ENCODE peak calls at places on chromosomes 11 and 22, in four cellular contexts. X, K, P and E are unnamed samples.

GRCh38 chr11:31610544-31610943 is 101.0 kb downstream of the ELP4 start:
- DNase-seq in X (no peak), K (no peak), P (no peak), E (no peak)

GRCh38 chr11:43866520-43866919 is 14.1 kb upstream of the ALKBH3 start:
- DNase-seq in X (no peak), K (no peak), P (no peak), E (no peak)

GRCh38 chr11:72776844-72777754 is 16.7 kb downstream of the STARD10 start:
- DNase-seq in X (no peak), K (no peak), P (no peak), E (no peak)

GRCh38 chr22:36765131-36765942 is 10.6 kb downstream of the IFT27 start:
- DNase-seq in X (no peak), K (no peak), P (no peak), E (no peak)

GRCh38 chr11:126307706-126308105 is 3.8 kb downstream of the DCPS start:
- DNase-seq in X (no peak), K (peak), P (no peak), E (no peak)

GRCh38 chr11:5923789-5924188 is 18.3 kb upstream of the OR56A3 start:
- DNase-seq in X (no peak), K (no peak), P (no peak), E (no peak)

GRCh38 chr11:326842-327580 is 6.4 kb upstream of the IFITM3 start:
- DNase-seq in X (no peak), K (no peak), P (peak), E (peak)

GRCh38 chr11:34632105-34632780 is 11.3 kb downstream of the EHF start:
- DNase-seq in X (no peak), K (peak), P (no peak), E (no peak)

GRCh38 chr11:13329670-13330401 is 52.2 kb downstream of the BMAL1 start:
- DNase-seq in X (no peak), K (no peak), P (no peak), E (no peak)

GRCh38 chr11:11931461-11932055 is 76.9 kb downstream of the DKK3 start:
- DNase-seq in X (peak), K (peak), P (peak), E (no peak)

GRCh38 chr11:71355266-71355665 is 92.9 kb downstream of the DHCR7 start:
- DNase-seq in X (no peak), K (no peak), P (no peak), E (no peak)

GRCh38 chr22:35629406-35630234 is 12.5 kb upstream of the MB start:
- DNase-seq in X (peak), K (peak), P (peak), E (peak)

GRCh38 chr11:100512475-100512874 is 174.6 kb upstream of the ARHGAP42 start:
- DNase-seq in X (no peak), K (no peak), P (no peak), E (no peak)

GRCh38 chr11:65572356-65573043 is at the start of gene FAM89B:
- DNase-seq in X (no peak), K (peak), P (peak), E (peak)

GRCh38 chr11:23127706-23128105 is 267.4 kb upstream of the CCDC179 start:
- DNase-seq in X (no peak), K (no peak), P (no peak), E (no peak)

GRCh38 chr11:110805764-110806163 is 93.5 kb upstream of the ARHGAP20 start:
- DNase-seq in X (no peak), K (no peak), P (no peak), E (no peak)

GRCh38 chr11:63937713-63938480 is 905 bp upstream of the NAA40 start:
- DNase-seq in X (no peak), K (peak), P (no peak), E (no peak)

GRCh38 chr11:77851513-77851912 is 30.6 kb downstream of the AAMDC start:
- DNase-seq in X (no peak), K (no peak), P (no peak), E (no peak)

GRCh38 chr11:76783294-76783900 is at the start of gene TSKU:
- DNase-seq in X (no peak), K (no peak), P (no peak), E (no peak)

GRCh38 chr22:29816128-29816527 is 21.9 kb downstream of the ASCC2 start:
- DNase-seq in X (no peak), K (no peak), P (no peak), E (peak)

GRCh38 chr11:72226701-72227100 is 2.1 kb downstream of the INPPL1 start:
- DNase-seq in X (no peak), K (no peak), P (no peak), E (no peak)

GRCh38 chr22:25564979-25565677 is 653 bp downstream of the GRK3 start:
- DNase-seq in X (no peak), K (peak), P (no peak), E (no peak)

GRCh38 chr11:77117485-77117884 is 10.6 kb upstream of the MYO7A start:
- DNase-seq in X (no peak), K (no peak), P (no peak), E (no peak)

GRCh38 chr22:44805663-44806062 is 53.3 kb downstream of the ARHGAP8 start:
- DNase-seq in X (no peak), K (no peak), P (no peak), E (no peak)

GRCh38 chr22:24443668-24444067 is 16.3 kb downstream of the ADORA2A start:
- DNase-seq in X (no peak), K (no peak), P (no peak), E (no peak)

GRCh38 chr11:103988595-103988969 is 47.9 kb upstream of the DDI1 start:
- DNase-seq in X (no peak), K (no peak), P (no peak), E (no peak)

GRCh38 chr11:93500759-93501158 is 42.4 kb downstream of the SMCO4 start:
- DNase-seq in X (no peak), K (no peak), P (no peak), E (no peak)

GRCh38 chr11:104256525-104256924 is 92.6 kb upstream of the PDGFD start:
- DNase-seq in X (no peak), K (no peak), P (no peak), E (no peak)

GRCh38 chr11:11056316-11056715 is 198.5 kb upstream of the ZBED5 start:
- DNase-seq in X (no peak), K (no peak), P (no peak), E (no peak)

GRCh38 chr22:32204856-32205722 is at the start of gene RFPL2:
- DNase-seq in X (no peak), K (peak), P (no peak), E (no peak)

GRCh38 chr11:77723024-77723423 is 85.4 kb upstream of the CLNS1A start:
- DNase-seq in X (no peak), K (no peak), P (no peak), E (no peak)

GRCh38 chr22:45585946-45586540 is 83.4 kb downstream of the FBLN1 start:
- DNase-seq in X (no peak), K (no peak), P (no peak), E (no peak)

GRCh38 chr11:84291996-84292395 is 1005.8 kb upstream of the CCDC90B start:
- DNase-seq in X (no peak), K (no peak), P (no peak), E (no peak)

GRCh38 chr22:48331691-48332220 is 1495.9 kb downstream of the BRD1 start:
- DNase-seq in X (no peak), K (no peak), P (no peak), E (no peak)
- TF ChIP-seq CTCF in X (no peak), K (no peak), P (no peak), E (no peak)

DNA sequence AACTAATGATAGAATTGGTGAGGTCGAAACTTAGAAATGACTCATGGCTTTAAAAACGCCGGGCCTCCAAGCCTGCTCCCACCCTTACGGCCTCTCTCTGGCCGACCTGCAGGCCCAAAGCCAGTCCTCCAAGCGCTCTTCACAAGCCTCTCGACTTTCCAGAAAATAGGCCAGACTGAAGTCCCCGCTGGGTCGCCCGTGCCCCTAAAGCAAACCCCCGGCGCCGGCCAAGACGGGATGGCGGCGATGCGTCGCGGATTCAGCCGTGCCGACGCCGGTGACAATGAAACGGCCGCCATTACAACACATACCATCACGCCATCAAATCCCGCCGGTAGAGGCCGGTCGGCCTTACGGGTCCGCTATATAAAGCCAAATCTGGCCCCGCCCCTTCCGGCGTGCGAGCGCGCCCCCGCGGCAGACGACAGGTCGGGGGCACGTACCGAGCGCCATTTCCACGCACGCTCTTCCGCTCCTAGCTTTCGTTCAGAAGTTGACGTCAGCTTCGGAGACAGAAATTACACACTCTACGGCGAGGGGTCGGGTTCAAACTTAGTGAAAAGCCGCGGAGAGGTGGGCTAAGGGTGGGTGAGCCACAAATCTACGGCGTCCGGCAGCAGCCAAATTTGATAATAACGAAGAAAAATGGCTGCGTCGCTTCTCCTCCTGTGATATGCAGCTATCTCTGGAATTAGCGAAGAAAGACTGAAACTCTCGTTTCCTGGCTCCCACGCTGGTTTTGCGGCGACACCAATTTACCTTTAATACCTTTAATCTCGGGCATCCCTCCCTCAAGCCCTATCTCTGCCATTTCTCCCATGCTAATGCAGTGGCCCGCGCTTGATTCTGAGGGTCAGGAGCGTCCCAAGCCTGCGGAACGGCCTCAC is at the start of gene RPL3:
- DNase-seq in X (peak), K (peak), P (peak), E (peak)
- TF ChIP-seq CTCF in X (no peak), K (no peak), P (no peak), E (no peak)

DNA sequence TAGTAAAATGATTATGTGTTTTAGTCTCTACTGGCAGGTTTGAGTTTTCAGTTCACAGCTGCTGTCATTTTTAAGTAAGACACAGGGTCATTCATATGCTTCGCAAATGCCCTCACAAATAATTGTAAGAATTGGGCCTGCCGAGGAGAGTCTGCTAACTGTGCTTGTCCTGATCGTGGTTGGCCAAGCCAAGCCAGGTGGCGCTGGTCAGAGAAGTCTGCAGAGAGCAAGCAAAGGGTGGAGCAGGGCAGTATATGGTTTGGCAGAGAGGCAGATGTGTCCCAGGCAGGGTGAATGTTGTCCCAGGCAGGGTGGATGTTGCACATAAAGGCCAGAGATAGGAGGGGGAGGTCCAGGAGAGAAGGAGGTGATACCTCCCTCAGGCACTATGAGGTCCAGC is 52.7 kb downstream of the SCN3B start:
- DNase-seq in X (no peak), K (no peak), P (no peak), E (no peak)
- TF ChIP-seq CTCF in X (no peak), K (no peak), P (no peak), E (no peak)

GRCh38 chr11:81165164-81165563 is 1568.5 kb downstream of the FAM181B start:
- DNase-seq in X (no peak), K (no peak), P (no peak), E (no peak)
- TF ChIP-seq CTCF in X (no peak), K (no peak), P (no peak), E (no peak)

GRCh38 chr22:43053176-43053575 is 36.0 kb downstream of the TTLL1 start:
- DNase-seq in X (no peak), K (no peak), P (no peak), E (no peak)
- TF ChIP-seq CTCF in X (peak), K (no peak), P (no peak), E (no peak)